ENCODE peak calls at places on chromosome 18, in four cellular contexts. S is PC-3, G is SK-N-SH, L is HCT116. A is an unnamed sample.
A peak's percentile ranks its signal among the peaks of the same experiment; 100 is the strongest.

GRCh38 chr18:26419746-26420145 is 128.6 kb downstream of the KCTD1 start:
- DNase-seq in G (peak; percentile 78), S (no peak), L (no peak), A (no peak)

GRCh38 chr18:46387426-46388131 is 269.4 kb downstream of the LOXHD1 start:
- DNase-seq in L (no peak), S (no peak), G (peak; percentile 38), A (no peak)

GRCh38 chr18:6284761-6285160 is 129.9 kb downstream of the L3MBTL4 start:
- DNase-seq in L (no peak), S (no peak), G (no peak), A (no peak)

GRCh38 chr18:30556112-30556511 is 486.4 kb downstream of the DSC3 start:
- DNase-seq in L (no peak), S (no peak), G (no peak), A (no peak)

GRCh38 chr18:25595274-25595673 is 243.3 kb upstream of the ZNF521 start:
- DNase-seq in S (no peak), G (no peak), L (no peak), A (no peak)

GRCh38 chr18:58593930-58594329 is 35.0 kb downstream of the ALPK2 start:
- DNase-seq in L (no peak), G (no peak), S (no peak), A (no peak)

GRCh38 chr18:73859998-73860397 is 287.6 kb downstream of the FBXO15 start:
- DNase-seq in L (no peak), G (no peak), S (no peak), A (no peak)

GRCh38 chr18:63979409-63979908 is 9.6 kb downstream of the SERPINB8 start:
- DNase-seq in L (peak; percentile 41), G (peak; percentile 64), S (peak; percentile 79), A (peak; percentile 81)

GRCh38 chr18:58721586-58722160 is 50.4 kb downstream of the MALT1 start:
- DNase-seq in G (no peak), L (no peak), S (no peak), A (no peak)

GRCh38 chr18:37537868-37538525 is 27.6 kb downstream of the CELF4 start:
- DNase-seq in L (peak; percentile 37), G (peak; percentile 91), S (peak; percentile 41), A (peak; percentile 87)

GRCh38 chr18:25646971-25647370 is 295.0 kb upstream of the ZNF521 start:
- DNase-seq in S (no peak), L (no peak), G (no peak), A (no peak)

GRCh38 chr18:25076980-25077780 is 274.8 kb downstream of the ZNF521 start:
- DNase-seq in L (no peak), S (no peak), G (no peak), A (peak; percentile 71)

GRCh38 chr18:75316826-75317225 is 106.2 kb downstream of the TSHZ1 start:
- DNase-seq in L (no peak), S (no peak), G (no peak), A (no peak)

GRCh38 chr18:28091197-28091596 is 85.7 kb downstream of the CDH2 start:
- DNase-seq in G (no peak), L (no peak), S (no peak), A (no peak)

GRCh38 chr18:13584826-13585225 is 141.5 kb downstream of the FAM210A start:
- DNase-seq in G (peak; percentile 73), L (no peak), S (no peak), A (no peak)

GRCh38 chr18:2955966-2956521 is 56.9 kb downstream of the LPIN2 start:
- DNase-seq in G (no peak), L (no peak), S (no peak), A (no peak)

GRCh38 chr18:79395761-79396404 is at the start of gene NFATC1:
- DNase-seq in G (no peak), L (no peak), S (peak; percentile 59), A (peak; percentile 86)

GRCh38 chr18:21820035-21820810 is 79.6 kb downstream of the MIB1 start:
- DNase-seq in S (peak; percentile 28), L (peak; percentile 7), G (peak; percentile 33), A (peak; percentile 9)

GRCh38 chr18:73023975-73024374 is 156.2 kb upstream of the NETO1 start:
- DNase-seq in L (no peak), S (no peak), G (no peak), A (no peak)

GRCh38 chr18:34159691-34160185 is 65.0 kb downstream of the NOL4 start:
- DNase-seq in L (no peak), G (peak; percentile 57), S (no peak), A (no peak)

GRCh38 chr18:676069-676468 is 18.6 kb downstream of the TYMS start:
- DNase-seq in G (no peak), S (no peak), L (no peak), A (no peak)

GRCh38 chr18:673769-674168 is 16.3 kb downstream of the TYMS start:
- DNase-seq in G (no peak), S (no peak), L (no peak), A (no peak)

GRCh38 chr18:675307-675706 is 17.9 kb downstream of the TYMS start:
- DNase-seq in G (no peak), S (no peak), L (no peak), A (no peak)

GRCh38 chr18:671405-671804 is 14.0 kb downstream of the TYMS start:
- DNase-seq in S (no peak), G (no peak), L (no peak), A (no peak)

DNA sequence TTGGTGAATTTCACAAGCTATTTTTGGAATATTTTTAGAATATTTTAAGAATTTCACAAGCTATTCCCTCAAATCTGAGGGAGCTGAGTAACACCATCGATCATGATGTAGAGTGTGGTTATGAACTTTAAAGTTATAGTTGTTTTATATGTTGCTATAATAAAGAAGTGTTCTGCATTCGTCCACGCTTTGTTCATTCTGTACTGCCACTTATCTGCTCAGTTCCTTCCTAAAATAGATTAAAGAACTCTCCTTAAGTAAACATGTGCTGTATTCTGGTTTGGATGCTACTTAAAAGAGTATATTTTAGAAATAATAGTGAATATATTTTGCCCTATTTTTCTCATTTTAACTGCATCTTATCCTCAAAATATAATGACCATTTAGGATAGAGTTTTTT is 15.9 kb downstream of the TYMS start:
- DNase-seq in L (no peak), S (no peak), G (no peak), A (no peak)
- H3K4me1 ChIP-seq in L (no peaks in the 10 kb centered on the region), S (peaks cover 15% of the 10 kb centered on the region), G (no peaks in the 10 kb centered on the region), A (no peaks in the 10 kb centered on the region)

GRCh38 chr18:11308499-11308898 is 159.1 kb upstream of the PIEZO2 start:
- DNase-seq in G (no peak), L (no peak), S (no peak), A (no peak)

GRCh38 chr18:11305507-11305906 is 156.1 kb upstream of the PIEZO2 start:
- DNase-seq in L (no peak), S (no peak), G (no peak), A (no peak)

GRCh38 chr18:11307716-11308115 is 158.3 kb upstream of the PIEZO2 start:
- DNase-seq in S (no peak), L (no peak), G (no peak), A (no peak)

GRCh38 chr18:11310476-11311086 is 161.2 kb upstream of the PIEZO2 start:
- DNase-seq in S (peak; percentile 58), G (peak; percentile 44), L (peak; percentile 22), A (peak; percentile 68)

GRCh38 chr18:11309172-11309571 is 159.8 kb upstream of the PIEZO2 start:
- DNase-seq in L (peak; percentile 18), S (peak; percentile 33), G (no peak), A (no peak)
- TF ChIP-seq CTCF in L (peak; percentile 31), S (peak; percentile 26), G (peak; percentile 38), A (peak; percentile 20)

GRCh38 chr18:39414009-39414700 is 1848.6 kb upstream of the CELF4 start:
- DNase-seq in L (peak; percentile 41), S (peak; percentile 58), G (no peak), A (peak; percentile 29)
- H3K9me2 ChIP-seq in L (no peaks in the 10 kb centered on the region), S (no peaks in the 10 kb centered on the region), G (no peaks in the 10 kb centered on the region), A (no peaks in the 10 kb centered on the region)

GRCh38 chr18:23824704-23825103 is 135.5 kb downstream of the LAMA3 start:
- DNase-seq in G (no peak), L (no peak), S (no peak), A (peak; percentile 28)

GRCh38 chr18:23827681-23828080 is 138.4 kb downstream of the LAMA3 start:
- DNase-seq in L (no peak), S (peak; percentile 43), G (no peak), A (no peak)

GRCh38 chr18:23825496-23825895 is 136.2 kb downstream of the LAMA3 start:
- DNase-seq in L (no peak), S (no peak), G (no peak), A (no peak)

GRCh38 chr18:23826850-23827620 is 137.8 kb downstream of the LAMA3 start:
- DNase-seq in G (no peak), S (no peak), L (no peak), A (no peak)

GRCh38 chr18:23825978-23826405 is 136.7 kb downstream of the LAMA3 start:
- DNase-seq in S (peak; percentile 37), L (no peak), G (no peak), A (peak; percentile 62)
- H3K4me1 ChIP-seq in S (peaks cover 25% of the 10 kb centered on the region), L (peaks cover 14% of the 10 kb centered on the region), G (no peaks in the 10 kb centered on the region), A (peaks cover 11% of the 10 kb centered on the region)

DNA sequence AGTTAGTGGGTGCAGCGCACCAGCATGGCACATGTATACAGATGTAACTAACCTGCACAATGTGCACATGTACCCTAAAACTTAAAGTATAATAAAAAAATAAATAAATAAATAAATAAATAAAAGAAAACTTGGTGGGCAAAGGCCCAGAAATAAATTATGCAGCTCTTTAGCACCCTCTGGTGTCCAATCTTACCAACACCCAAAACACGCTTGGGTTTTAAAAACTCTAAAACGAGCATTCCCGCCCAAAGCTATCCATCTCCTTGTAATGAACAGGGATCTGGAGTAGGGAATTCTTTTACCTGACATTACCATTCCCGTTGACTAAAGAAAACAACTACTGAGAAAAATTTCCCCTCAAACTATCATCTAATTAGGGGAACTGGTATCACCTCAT is 2005.9 kb upstream of the CELF4 start:
- DNase-seq in G (peak; percentile 41), S (peak; percentile 15), L (no peak), A (peak; percentile 41)
- TF ChIP-seq CTCF in G (peak; percentile 34), S (peak; percentile 14), L (peak; percentile 28), A (peak; percentile 56)

GRCh38 chr18:70387018-70387417 is 98.2 kb downstream of the SOCS6 start:
- DNase-seq in S (no peak), G (no peak), L (no peak), A (no peak)
- H3K9me2 ChIP-seq in S (no peaks in the 10 kb centered on the region), G (no peaks in the 10 kb centered on the region), L (no peaks in the 10 kb centered on the region), A (no peaks in the 10 kb centered on the region)

A was measured in hepatocyte.